ENCODE peak calls at places on chromosomes 6 and 20, in ten cellular contexts. X is GM04503; Q is NCI-H1092 treated with DMSO at 0.1 percent for 48 hours; I is GM03348; E is PC-3; K is lower leg skin; L is cardiac fibroblast; H is naive thymus-derived CD8-positive, alpha-beta T cell; C is stimulated activated naive B cell treated with anti-CD40 and anti-IgM and Interleukin-4, amounts not matched to agents 10 μg/mL and 1 μg/mL and 100 μg/mL, for 72 hours; B is bronchial epithelial cell. Z is an unnamed sample.

GRCh38 chr6:56713285-56713684 is 70.6 kb upstream of the DST start:
- DNase-seq in X (peak), Q (no peak), I (peak), E (peak), K (no peak), L (peak), H (no peak), C (no peak), B (peak), Z (no peak)

GRCh38 chr6:39365281-39366074 is 43.0 kb upstream of the KCNK16 start:
- DNase-seq in X (no peak), Q (no peak), I (peak), E (peak), K (no peak), L (no peak), H (no peak), C (no peak), B (peak), Z (no peak)

GRCh38 chr6:97049254-97050004 is 124.9 kb downstream of the KLHL32 start:
- DNase-seq in X (no peak), Q (no peak), I (no peak), E (no peak), K (no peak), L (no peak), H (no peak), C (peak), B (peak), Z (no peak)

GRCh38 chr6:131443514-131443913 is 129.5 kb upstream of the ARG1 start:
- DNase-seq in X (no peak), Q (no peak), I (no peak), E (no peak), K (no peak), L (no peak), H (peak), C (no peak), B (no peak), Z (no peak)

GRCh38 chr6:154606457-154606856 is 96.0 kb upstream of the CNKSR3 start:
- DNase-seq in X (no peak), Q (no peak), I (no peak), E (no peak), K (no peak), L (no peak), H (no peak), C (peak), B (peak), Z (no peak)

GRCh38 chr20:47468290-47469050 is 33.2 kb upstream of the NCOA3 start:
- DNase-seq in X (no peak), Q (no peak), I (no peak), E (no peak), K (no peak), L (no peak), H (no peak), C (peak), B (no peak), Z (no peak)

GRCh38 chr6:79872986-79873385 is 74.4 kb downstream of the ELOVL4 start:
- DNase-seq in X (peak), Q (no peak), I (peak), E (peak), K (no peak), L (peak), H (no peak), C (no peak), B (peak), Z (no peak)

GRCh38 chr6:132000296-132000695 is 49.1 kb upstream of the CCN2 start:
- DNase-seq in X (no peak), Q (no peak), I (no peak), E (no peak), K (no peak), L (no peak), H (no peak), C (no peak), B (no peak), Z (no peak)

GRCh38 chr6:121435444-121436069 is at the start of gene GJA1:
- DNase-seq in X (peak), Q (no peak), I (peak), E (peak), K (peak), L (peak), H (no peak), C (no peak), B (peak), Z (peak)

GRCh38 chr6:1263850-1264377 is 48.0 kb upstream of the FOXQ1 start:
- DNase-seq in X (no peak), Q (no peak), I (peak), E (no peak), K (no peak), L (no peak), H (no peak), C (no peak), B (no peak), Z (no peak)

GRCh38 chr6:26366504-26366903 is 1.5 kb downstream of the BTN3A2 start:
- DNase-seq in X (no peak), Q (no peak), I (no peak), E (no peak), K (no peak), L (no peak), H (no peak), C (no peak), B (no peak), Z (no peak)

GRCh38 chr6:15398657-15399287 is 152.9 kb downstream of the JARID2 start:
- DNase-seq in X (no peak), Q (no peak), I (no peak), E (no peak), K (no peak), L (no peak), H (no peak), C (no peak), B (no peak), Z (no peak)

GRCh38 chr20:45218636-45219035 is 2.5 kb upstream of the SEMG2 start:
- DNase-seq in X (no peak), Q (no peak), I (no peak), E (no peak), K (no peak), L (no peak), H (no peak), C (no peak), B (no peak), Z (no peak)

GRCh38 chr20:50335105-50335504 is 144.5 kb downstream of the CEBPB start:
- DNase-seq in X (no peak), Q (peak), I (no peak), E (peak), K (peak), L (peak), H (no peak), C (no peak), B (peak), Z (peak)

GRCh38 chr6:80338201-80338836 is 231.8 kb downstream of the BCKDHB start:
- DNase-seq in X (no peak), Q (peak), I (no peak), E (peak), K (no peak), L (peak), H (peak), C (peak), B (peak), Z (peak)

GRCh38 chr20:4011226-4011975 is 4.0 kb downstream of the RNF24 start:
- DNase-seq in X (no peak), Q (no peak), I (no peak), E (no peak), K (no peak), L (no peak), H (no peak), C (no peak), B (peak), Z (no peak)

GRCh38 chr20:24147961-24148360 is 159.4 kb upstream of the GGTLC1 start:
- DNase-seq in X (no peak), Q (no peak), I (no peak), E (no peak), K (no peak), L (no peak), H (no peak), C (no peak), B (no peak), Z (no peak)

GRCh38 chr6:72905705-72906478 is 284.0 kb downstream of the KCNQ5 start:
- DNase-seq in X (no peak), Q (no peak), I (no peak), E (no peak), K (no peak), L (no peak), H (no peak), C (no peak), B (peak), Z (no peak)

GRCh38 chr6:25180630-25181375 is 98.4 kb upstream of the CARMIL1 start:
- DNase-seq in X (no peak), Q (no peak), I (no peak), E (no peak), K (no peak), L (no peak), H (no peak), C (no peak), B (no peak), Z (no peak)

GRCh38 chr20:37859406-37860171 is 43.3 kb upstream of the VSTM2L start:
- DNase-seq in X (no peak), Q (no peak), I (no peak), E (no peak), K (no peak), L (no peak), H (no peak), C (no peak), B (no peak), Z (no peak)